ENCODE peak calls at places on chromosomes 12 and 14, in ten cellular contexts. Z is choroid plexus epithelial cell, B is upper lobe of left lung, Q is lower leg skin, N is adrenal gland, E is GM23338, S is fibroblast of pulmonary artery, G is NB4, H is stomach, J is A673. A is an unnamed sample.

GRCh38 chr14:91205449-91205848 is 39.1 kb downstream of the GPR68 start:
- DNase-seq in Z (no peak), B (no peak), Q (no peak), N (no peak), E (no peak), S (peak), G (no peak), H (no peak), J (no peak), A (no peak)

GRCh38 chr14:99754141-99755067 is 38.8 kb upstream of the EML1 start:
- DNase-seq in Z (no peak), B (no peak), Q (no peak), N (peak), E (no peak), S (peak), G (no peak), H (no peak), J (no peak), A (no peak)

GRCh38 chr14:61033851-61034250 is 52.8 kb downstream of the SLC38A6 start:
- DNase-seq in Z (peak), B (no peak), Q (no peak), N (no peak), E (no peak), S (peak), G (no peak), H (no peak), J (no peak), A (no peak)

GRCh38 chr12:121145221-121145620 is 12.5 kb downstream of the P2RX7 start:
- DNase-seq in Z (peak), B (peak), Q (no peak), N (no peak), E (no peak), S (peak), G (peak), H (no peak), J (no peak), A (no peak)

GRCh38 chr14:91021115-91021514 is 39.3 kb downstream of the RPS6KA5 start:
- DNase-seq in Z (no peak), B (no peak), Q (no peak), N (no peak), E (no peak), S (no peak), G (no peak), H (no peak), J (no peak), A (no peak)

GRCh38 chr12:49501895-49502294 is 36.9 kb upstream of the KCNH3 start:
- DNase-seq in Z (no peak), B (no peak), Q (no peak), N (no peak), E (no peak), S (no peak), G (no peak), H (no peak), J (no peak), A (no peak)

GRCh38 chr14:44896275-44897040 is 65.3 kb downstream of the KLHL28 start:
- DNase-seq in Z (no peak), B (no peak), Q (no peak), N (no peak), E (no peak), S (no peak), G (peak), H (no peak), J (no peak), A (no peak)

GRCh38 chr12:43292699-43293098 is 259.3 kb downstream of the ADAMTS20 start:
- DNase-seq in Z (peak), B (no peak), Q (no peak), N (no peak), E (no peak), S (peak), G (no peak), H (no peak), J (no peak), A (no peak)

GRCh38 chr12:54216580-54217308 is 28.0 kb upstream of the SMUG1 start:
- DNase-seq in Z (peak), B (peak), Q (peak), N (peak), E (peak), S (peak), G (peak), H (peak), J (peak), A (peak)

GRCh38 chr14:64773577-64773976 is 69.4 kb downstream of the PLEKHG3 start:
- DNase-seq in Z (no peak), B (no peak), Q (no peak), N (no peak), E (no peak), S (no peak), G (no peak), H (no peak), J (no peak), A (no peak)

GRCh38 chr12:84856156-84856900 is 56.3 kb downstream of the SLC6A15 start:
- DNase-seq in Z (peak), B (no peak), Q (no peak), N (no peak), E (no peak), S (no peak), G (no peak), H (no peak), J (no peak), A (no peak)

GRCh38 chr14:67186789-67187188 is 2.5 kb upstream of the GARIN2 start:
- DNase-seq in Z (peak), B (no peak), Q (no peak), N (no peak), E (no peak), S (no peak), G (no peak), H (no peak), J (peak), A (no peak)

GRCh38 chr12:5888816-5889315 is 56.2 kb downstream of the ANO2 start:
- DNase-seq in Z (no peak), B (no peak), Q (peak), N (no peak), E (no peak), S (no peak), G (no peak), H (no peak), J (no peak), A (no peak)

GRCh38 chr14:68938515-68939423 is 40.3 kb downstream of the ACTN1 start:
- DNase-seq in Z (peak), B (no peak), Q (no peak), N (no peak), E (no peak), S (peak), G (no peak), H (peak), J (no peak), A (peak)

GRCh38 chr12:114666746-114667668 is 17.0 kb downstream of the TBX3 start:
- DNase-seq in Z (no peak), B (no peak), Q (no peak), N (peak), E (peak), S (no peak), G (no peak), H (no peak), J (no peak), A (no peak)

GRCh38 chr12:71551529-71551928 is 111.9 kb downstream of the LGR5 start:
- DNase-seq in Z (peak), B (no peak), Q (no peak), N (no peak), E (peak), S (peak), G (peak), H (no peak), J (peak), A (no peak)

GRCh38 chr14:61569308-61569707 is 126.0 kb upstream of the HIF1A start:
- DNase-seq in Z (no peak), B (no peak), Q (no peak), N (no peak), E (no peak), S (no peak), G (peak), H (no peak), J (no peak), A (no peak)

GRCh38 chr14:25400607-25401206 is 350.8 kb upstream of the STXBP6 start:
- DNase-seq in Z (peak), B (peak), Q (no peak), N (peak), E (peak), S (peak), G (peak), H (peak), J (peak), A (no peak)

GRCh38 chr12:65596514-65597010 is 227.7 kb upstream of the HMGA2 start:
- DNase-seq in Z (peak), B (no peak), Q (no peak), N (no peak), E (no peak), S (peak), G (no peak), H (no peak), J (no peak), A (no peak)

GRCh38 chr14:75422169-75422568 is 5.7 kb upstream of the JDP2 start:
- DNase-seq in Z (peak), B (no peak), Q (no peak), N (no peak), E (no peak), S (no peak), G (no peak), H (no peak), J (no peak), A (no peak)

GRCh38 chr14:54713364-54713763 is 146.4 kb downstream of the SAMD4A start:
- DNase-seq in Z (no peak), B (no peak), Q (no peak), N (no peak), E (no peak), S (peak), G (no peak), H (no peak), J (no peak), A (no peak)

GRCh38 chr14:31758941-31759340 is 197.7 kb downstream of the NUBPL start:
- DNase-seq in Z (no peak), B (no peak), Q (no peak), N (no peak), E (no peak), S (no peak), G (no peak), H (no peak), J (no peak), A (no peak)

GRCh38 chr12:90013409-90013808 is 304.8 kb upstream of the ATP2B1 start:
- DNase-seq in Z (peak), B (no peak), Q (no peak), N (no peak), E (peak), S (peak), G (peak), H (no peak), J (no peak), A (no peak)

GRCh38 chr12:110266980-110267620 is 13.9 kb upstream of the ATP2A2 start:
- DNase-seq in Z (peak), B (peak), Q (no peak), N (peak), E (no peak), S (peak), G (no peak), H (no peak), J (peak), A (no peak)

GRCh38 chr12:125145196-125145595 is 80.0 kb downstream of the AACS start:
- DNase-seq in Z (no peak), B (no peak), Q (no peak), N (no peak), E (no peak), S (no peak), G (no peak), H (no peak), J (no peak), A (no peak)

GRCh38 chr12:25376985-25377384 is 126.3 kb upstream of the KRAS start:
- DNase-seq in Z (no peak), B (no peak), Q (no peak), N (no peak), E (no peak), S (no peak), G (no peak), H (no peak), J (no peak), A (no peak)

GRCh38 chr12:8948711-8949524 is 527 bp downstream of the M6PR start:
- DNase-seq in Z (peak), B (peak), Q (no peak), N (peak), E (peak), S (peak), G (peak), H (no peak), J (peak), A (peak)

GRCh38 chr12:52119398-52120254 is 40.1 kb downstream of the SMIM41 start:
- DNase-seq in Z (peak), B (peak), Q (peak), N (no peak), E (peak), S (peak), G (peak), H (peak), J (peak), A (no peak)

GRCh38 chr12:7959278-7960063 is 23.5 kb upstream of the SLC2A3 start:
- DNase-seq in Z (peak), B (peak), Q (peak), N (no peak), E (peak), S (peak), G (peak), H (no peak), J (peak), A (no peak)

GRCh38 chr12:20404576-20405346 is 36.4 kb downstream of the PDE3A start:
- DNase-seq in Z (peak), B (peak), Q (no peak), N (peak), E (no peak), S (peak), G (peak), H (peak), J (peak), A (no peak)

DNA sequence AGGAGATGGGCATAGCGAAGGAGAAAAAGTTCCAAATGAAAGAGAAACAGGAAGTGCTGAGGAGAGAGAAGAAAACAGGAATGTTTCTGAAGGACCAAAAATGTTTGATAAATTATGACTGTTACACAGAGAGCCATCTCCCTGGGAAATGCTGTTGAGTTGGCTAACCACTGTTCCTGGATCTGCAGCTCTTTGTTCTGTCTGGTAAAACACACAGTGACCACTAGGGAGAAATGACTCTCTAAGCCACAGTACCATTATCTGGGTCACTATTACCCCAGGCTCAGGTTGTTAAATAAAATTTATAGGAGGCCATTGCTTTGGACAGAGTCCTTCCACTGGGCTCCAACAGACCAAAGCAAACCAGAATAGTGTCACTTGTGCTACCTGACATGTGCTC is 219.3 kb downstream of the CRADD start:
- DNase-seq in Z (peak), B (no peak), Q (no peak), N (no peak), E (peak), S (no peak), G (no peak), H (no peak), J (no peak), A (no peak)
- TF ChIP-seq CTCF in Z (peak), B (no peak), Q (no peak), N (peak), E (peak), S (peak), G (no peak), H (no peak), J (peak), A (no peak)

DNA sequence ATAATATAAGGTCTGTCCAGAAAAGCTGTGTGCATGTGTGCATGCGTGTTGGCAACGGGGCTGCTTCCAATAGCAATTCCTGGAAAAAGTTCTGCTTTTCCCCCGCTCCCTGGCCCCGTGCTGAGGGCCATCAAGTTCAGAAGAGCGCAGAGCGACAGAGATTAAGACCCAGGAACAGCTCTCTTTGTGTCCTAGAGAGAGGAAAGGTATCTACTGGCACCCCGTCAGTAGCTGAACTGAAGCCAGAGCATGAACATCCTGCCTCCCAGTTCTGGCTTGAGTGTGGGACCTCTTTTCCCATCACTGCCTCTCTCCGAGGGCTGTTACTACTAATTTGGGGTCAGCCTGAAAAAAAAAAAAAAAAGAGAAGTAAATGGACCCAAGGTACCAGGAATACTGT is 15.5 kb downstream of the HDAC7 start:
- DNase-seq in Z (no peak), B (no peak), Q (no peak), N (no peak), E (no peak), S (no peak), G (no peak), H (no peak), J (no peak), A (no peak)
- H3K4me3 ChIP-seq in Z (no peak), B (no peak), Q (no peak), N (no peak), E (no peak), S (no peak), G (no peak), H (no peak), J (no peak), A (no peak)

DNA sequence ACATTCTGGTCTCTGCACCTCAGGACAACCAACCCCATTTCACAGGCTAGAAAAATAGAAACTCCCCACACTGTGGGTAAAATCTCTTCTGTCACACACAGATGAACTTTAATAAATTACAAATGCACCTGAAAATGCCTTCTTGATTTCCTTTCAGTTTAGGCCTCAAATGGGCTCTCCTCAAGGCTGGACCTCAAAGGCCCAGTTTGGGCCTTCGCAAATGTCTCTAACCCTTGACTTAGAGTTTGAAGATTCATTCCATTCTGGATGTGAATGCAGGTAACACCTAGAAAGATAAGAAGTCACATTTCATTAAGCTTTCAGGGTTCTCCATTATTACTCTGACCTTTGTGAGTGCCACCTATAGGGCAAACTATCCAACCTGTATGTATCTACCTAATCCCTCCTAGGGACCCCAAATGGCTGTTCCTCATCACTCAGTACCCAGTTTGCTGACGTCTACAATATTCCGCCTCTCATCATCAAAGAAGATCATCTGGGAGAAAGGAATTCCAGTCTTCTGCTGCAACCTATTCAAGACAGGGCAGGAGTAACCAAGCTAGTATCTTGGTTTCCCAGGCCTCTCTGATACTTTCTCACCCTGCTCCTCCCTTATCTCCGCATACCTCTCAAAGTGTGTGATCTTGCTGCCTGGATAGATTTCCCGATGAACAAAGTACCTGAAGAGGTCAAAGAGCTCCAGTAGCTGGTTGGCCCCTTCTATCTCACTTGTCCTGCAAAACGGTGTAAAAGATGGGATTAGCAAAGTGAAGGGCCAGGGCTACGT is 771 bp upstream of the CHMP4A start:
- DNase-seq in Z (no peak), B (no peak), Q (peak), N (no peak), E (no peak), S (no peak), G (no peak), H (no peak), J (no peak), A (no peak)
- TF ChIP-seq CTCF in Z (no peak), B (no peak), Q (no peak), N (no peak), E (no peak), S (no peak), G (no peak), H (no peak), J (no peak), A (no peak)

DNA sequence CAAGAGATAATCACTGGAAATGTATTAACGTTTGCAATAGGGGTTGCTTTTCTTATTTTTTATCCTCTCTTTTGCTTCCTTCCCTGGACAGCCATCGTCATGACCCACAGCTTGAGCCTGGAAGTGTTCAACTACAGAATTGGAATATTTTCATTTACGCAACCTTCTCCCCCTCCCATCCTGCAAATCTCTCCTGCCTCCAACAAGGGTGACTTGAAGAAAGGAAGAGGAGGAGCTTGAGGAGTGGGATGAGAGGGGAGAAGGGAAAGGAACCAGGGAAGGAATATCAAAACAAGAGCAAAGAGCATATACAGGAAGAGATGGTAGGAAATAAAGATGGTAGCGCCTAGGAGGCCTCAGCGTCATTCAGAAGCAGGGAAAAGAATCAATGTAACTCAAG is 1.6 kb upstream of the MANSC4 start:
- DNase-seq in Z (peak), B (no peak), Q (no peak), N (no peak), E (peak), S (peak), G (no peak), H (no peak), J (peak), A (no peak)
- H3K4me3 ChIP-seq in Z (peak), B (no peak), Q (no peak), N (no peak), E (peak), S (peak), G (peak), H (peak), J (peak), A (peak)

A was measured in LNCaP clone FGC.